ENCODE peak calls at places on chromosomes 16 and 17, in four cellular contexts. One of them, this sample, is unnamed.
A peak's percentile ranks its signal among the peaks of the same experiment; 100 is the strongest.

GRCh38 chr17:59161477-59161876 is 5.9 kb downstream of the PRR11 start:
- DNase-seq in MCF 10A: no peak
- DNase-seq in fibroblast of pulmonary artery: no peak
- DNase-seq in nephron progenitor cell: no peak
- DNase-seq in this sample: no peak

GRCh38 chr16:50300942-50301625 is 34.7 kb downstream of the ADCY7 start:
- DNase-seq in MCF 10A: no peak
- DNase-seq in nephron progenitor cell: no peak
- DNase-seq in fibroblast of pulmonary artery: peak; percentile 19
- DNase-seq in this sample: no peak

GRCh38 chr17:76383645-76384221 is 676 bp upstream of the SPHK1 start:
- DNase-seq in MCF 10A: peak; percentile 46
- DNase-seq in nephron progenitor cell: peak; percentile 59
- DNase-seq in fibroblast of pulmonary artery: peak; percentile 63
- DNase-seq in this sample: peak; percentile 41

GRCh38 chr16:14003119-14003570 is 68.0 kb upstream of the MRTFB start:
- DNase-seq in nephron progenitor cell: peak; percentile 53
- DNase-seq in fibroblast of pulmonary artery: peak; percentile 65
- DNase-seq in MCF 10A: peak; percentile 92
- DNase-seq in this sample: peak; percentile 72

GRCh38 chr17:50523208-50523607 is 9.3 kb upstream of the EPN3 start:
- DNase-seq in fibroblast of pulmonary artery: no peak
- DNase-seq in nephron progenitor cell: no peak
- DNase-seq in MCF 10A: peak; percentile 85
- DNase-seq in this sample: no peak

GRCh38 chr16:85057948-85058347 is 30.4 kb downstream of the KIAA0513 start:
- DNase-seq in MCF 10A: no peak
- DNase-seq in fibroblast of pulmonary artery: no peak
- DNase-seq in nephron progenitor cell: no peak
- DNase-seq in this sample: no peak

GRCh38 chr17:17679243-17679642 is 2.0 kb upstream of the RAI1 start:
- DNase-seq in nephron progenitor cell: no peak
- DNase-seq in fibroblast of pulmonary artery: no peak
- DNase-seq in MCF 10A: no peak
- DNase-seq in this sample: no peak

GRCh38 chr16:49556252-49557069 is 182.9 kb downstream of the C16orf78 start:
- DNase-seq in nephron progenitor cell: peak; percentile 33
- DNase-seq in fibroblast of pulmonary artery: peak; percentile 63
- DNase-seq in MCF 10A: no peak
- DNase-seq in this sample: no peak

GRCh38 chr16:64654137-64654652 is 467.7 kb downstream of the CDH11 start:
- DNase-seq in fibroblast of pulmonary artery: peak; percentile 29
- DNase-seq in nephron progenitor cell: no peak
- DNase-seq in MCF 10A: peak; percentile 9
- DNase-seq in this sample: peak; percentile 44

GRCh38 chr17:29760279-29760721 is 137.6 kb upstream of the CORO6 start:
- DNase-seq in MCF 10A: peak; percentile 6
- DNase-seq in fibroblast of pulmonary artery: peak; percentile 41
- DNase-seq in nephron progenitor cell: no peak
- DNase-seq in this sample: peak; percentile 22

GRCh38 chr16:645852-646678 is 3.1 kb upstream of the WDR90 start:
- DNase-seq in fibroblast of pulmonary artery: no peak
- DNase-seq in MCF 10A: peak; percentile 69
- DNase-seq in nephron progenitor cell: no peak
- DNase-seq in this sample: no peak

GRCh38 chr17:82418001-82418986 is at the start of the genes HEXD and OGFOD3:
- DNase-seq in nephron progenitor cell: peak; percentile 87
- DNase-seq in fibroblast of pulmonary artery: peak; percentile 78
- DNase-seq in MCF 10A: peak; percentile 78
- DNase-seq in this sample: peak; percentile 43

GRCh38 chr17:27218719-27219488 is 75.0 kb upstream of the WSB1 start:
- DNase-seq in MCF 10A: no peak
- DNase-seq in nephron progenitor cell: no peak
- DNase-seq in fibroblast of pulmonary artery: no peak
- DNase-seq in this sample: no peak

GRCh38 chr17:80169784-80170500 is at the start of gene CARD14:
- DNase-seq in nephron progenitor cell: no peak
- DNase-seq in MCF 10A: no peak
- DNase-seq in fibroblast of pulmonary artery: no peak
- DNase-seq in this sample: no peak

GRCh38 chr17:1484060-1484535 is 8.4 kb downstream of the MYO1C start:
- DNase-seq in nephron progenitor cell: no peak
- DNase-seq in MCF 10A: no peak
- DNase-seq in fibroblast of pulmonary artery: no peak
- DNase-seq in this sample: no peak

GRCh38 chr16:86823895-86824671 is 245.7 kb downstream of the FOXL1 start:
- DNase-seq in nephron progenitor cell: no peak
- DNase-seq in fibroblast of pulmonary artery: peak; percentile 46
- DNase-seq in MCF 10A: peak; percentile 92
- DNase-seq in this sample: no peak

GRCh38 chr17:39667262-39668140 is 752 bp upstream of the PNMT start:
- DNase-seq in MCF 10A: no peak
- DNase-seq in nephron progenitor cell: peak; percentile 44
- DNase-seq in fibroblast of pulmonary artery: no peak
- DNase-seq in this sample: no peak

GRCh38 chr16:54286330-54287017 is at the start of gene IRX3:
- DNase-seq in MCF 10A: peak; percentile 97
- DNase-seq in nephron progenitor cell: peak; percentile 83
- DNase-seq in fibroblast of pulmonary artery: peak; percentile 80
- DNase-seq in this sample: peak; percentile 79

GRCh38 chr17:51165680-51166197 is 472 bp upstream of the NME2 start:
- DNase-seq in MCF 10A: no peak
- DNase-seq in nephron progenitor cell: no peak
- DNase-seq in fibroblast of pulmonary artery: no peak
- DNase-seq in this sample: no peak

GRCh38 chr17:83182620-83183063 is 103.2 kb downstream of the METRNL start:
- DNase-seq in nephron progenitor cell: peak; percentile 8
- DNase-seq in MCF 10A: no peak
- DNase-seq in fibroblast of pulmonary artery: no peak
- DNase-seq in this sample: no peak

GRCh38 chr16:70753228-70753627 is 47.7 kb downstream of the VAC14 start:
- DNase-seq in MCF 10A: no peak
- DNase-seq in fibroblast of pulmonary artery: no peak
- DNase-seq in nephron progenitor cell: no peak
- DNase-seq in this sample: no peak

GRCh38 chr16:55505333-55506015 is 3.4 kb upstream of the LPCAT2 start:
- DNase-seq in fibroblast of pulmonary artery: no peak
- DNase-seq in nephron progenitor cell: no peak
- DNase-seq in MCF 10A: no peak
- DNase-seq in this sample: no peak

GRCh38 chr17:76873856-76874255 is 5.7 kb downstream of the MGAT5B start:
- DNase-seq in nephron progenitor cell: no peak
- DNase-seq in fibroblast of pulmonary artery: no peak
- DNase-seq in MCF 10A: no peak
- DNase-seq in this sample: peak; percentile 23

GRCh38 chr17:63840591-63841349 is 1.7 kb downstream of the SMARCD2 start:
- DNase-seq in fibroblast of pulmonary artery: peak; percentile 28
- DNase-seq in MCF 10A: no peak
- DNase-seq in nephron progenitor cell: no peak
- DNase-seq in this sample: no peak

GRCh38 chr16:81623365-81624102 is 155.6 kb upstream of the PLCG2 start:
- DNase-seq in fibroblast of pulmonary artery: peak; percentile 68
- DNase-seq in nephron progenitor cell: peak; percentile 32
- DNase-seq in MCF 10A: peak; percentile 73
- DNase-seq in this sample: peak; percentile 49

GRCh38 chr16:56107944-56108583 is 83.2 kb upstream of the GNAO1 start:
- DNase-seq in MCF 10A: no peak
- DNase-seq in nephron progenitor cell: no peak
- DNase-seq in fibroblast of pulmonary artery: no peak
- DNase-seq in this sample: no peak

GRCh38 chr16:3214904-3215600 is 19.9 kb downstream of the ZNF200 start:
- DNase-seq in MCF 10A: no peak
- DNase-seq in fibroblast of pulmonary artery: no peak
- DNase-seq in nephron progenitor cell: no peak
- DNase-seq in this sample: no peak

GRCh38 chr17:57589151-57590034 is 155.7 kb downstream of the CCDC182 start:
- DNase-seq in MCF 10A: peak; percentile 57
- DNase-seq in nephron progenitor cell: no peak
- DNase-seq in fibroblast of pulmonary artery: peak; percentile 21
- DNase-seq in this sample: no peak

GRCh38 chr16:56780646-56781045 is 50.7 kb downstream of the NUP93 start:
- DNase-seq in MCF 10A: no peak
- DNase-seq in nephron progenitor cell: no peak
- DNase-seq in fibroblast of pulmonary artery: no peak
- DNase-seq in this sample: no peak

GRCh38 chr17:58219007-58219788 is at the start of gene MKS1:
- DNase-seq in fibroblast of pulmonary artery: peak; percentile 93
- DNase-seq in nephron progenitor cell: peak; percentile 98
- DNase-seq in MCF 10A: peak; percentile 86
- DNase-seq in this sample: peak; percentile 92

GRCh38 chr17:17567631-17568030 is 23.9 kb downstream of the PEMT start:
- DNase-seq in fibroblast of pulmonary artery: peak; percentile 18
- DNase-seq in nephron progenitor cell: no peak
- DNase-seq in MCF 10A: no peak
- DNase-seq in this sample: no peak

GRCh38 chr17:28527181-28527681 is 21.1 kb downstream of the FOXN1 start:
- DNase-seq in nephron progenitor cell: no peak
- DNase-seq in fibroblast of pulmonary artery: no peak
- DNase-seq in MCF 10A: no peak
- DNase-seq in this sample: no peak

GRCh38 chr17:35965272-35965671 is 16.0 kb downstream of the CCL16 start:
- DNase-seq in nephron progenitor cell: no peak
- DNase-seq in fibroblast of pulmonary artery: no peak
- DNase-seq in MCF 10A: no peak
- DNase-seq in this sample: no peak

GRCh38 chr17:39671651-39672521 is 3.6 kb downstream of the PNMT start:
- DNase-seq in nephron progenitor cell: peak; percentile 55
- DNase-seq in fibroblast of pulmonary artery: peak; percentile 46
- DNase-seq in MCF 10A: peak; percentile 39
- DNase-seq in this sample: peak; percentile 11

GRCh38 chr17:22517716-22518115 is 825.4 kb downstream of the KCNJ18 start:
- DNase-seq in fibroblast of pulmonary artery: no peak
- DNase-seq in nephron progenitor cell: no peak
- DNase-seq in MCF 10A: no peak
- DNase-seq in this sample: no peak
- TF ChIP-seq CTCF in fibroblast of pulmonary artery: no peak
- TF ChIP-seq CTCF in nephron progenitor cell: no peak
- TF ChIP-seq CTCF in MCF 10A: no peak
- TF ChIP-seq CTCF in this sample: peak; percentile 7

GRCh38 chr17:4498461-4499397 is at the start of gene SPNS2:
- DNase-seq in nephron progenitor cell: peak; percentile 80
- DNase-seq in fibroblast of pulmonary artery: peak; percentile 38
- DNase-seq in MCF 10A: peak; percentile 19
- DNase-seq in this sample: no peak
- TF ChIP-seq CTCF in nephron progenitor cell: no peak
- TF ChIP-seq CTCF in fibroblast of pulmonary artery: no peak
- TF ChIP-seq CTCF in MCF 10A: no peak
- TF ChIP-seq CTCF in this sample: no peak

GRCh38 chr17:48663134-48663924 is 37.2 kb upstream of the HOXB9 start:
- DNase-seq in fibroblast of pulmonary artery: no peak
- DNase-seq in MCF 10A: no peak
- DNase-seq in nephron progenitor cell: no peak
- DNase-seq in this sample: no peak
- TF ChIP-seq CTCF in fibroblast of pulmonary artery: no peak
- TF ChIP-seq CTCF in MCF 10A: no peak
- TF ChIP-seq CTCF in nephron progenitor cell: no peak
- TF ChIP-seq CTCF in this sample: peak; percentile 23

GRCh38 chr17:67557052-67557845 is 160.5 kb upstream of the NOL11 start:
- DNase-seq in nephron progenitor cell: no peak
- DNase-seq in fibroblast of pulmonary artery: no peak
- DNase-seq in MCF 10A: no peak
- DNase-seq in this sample: no peak

GRCh38 chr17:67557921-67558320 is 159.8 kb upstream of the NOL11 start:
- DNase-seq in MCF 10A: no peak
- DNase-seq in nephron progenitor cell: no peak
- DNase-seq in fibroblast of pulmonary artery: peak; percentile 18
- DNase-seq in this sample: no peak

GRCh38 chr17:67562036-67562435 is 155.7 kb upstream of the NOL11 start:
- DNase-seq in fibroblast of pulmonary artery: no peak
- DNase-seq in MCF 10A: no peak
- DNase-seq in nephron progenitor cell: no peak
- DNase-seq in this sample: no peak

GRCh38 chr17:67558740-67559380 is 158.9 kb upstream of the NOL11 start:
- DNase-seq in MCF 10A: peak; percentile 1
- DNase-seq in nephron progenitor cell: no peak
- DNase-seq in fibroblast of pulmonary artery: peak; percentile 42
- DNase-seq in this sample: no peak

GRCh38 chr17:67559381-67559966 is 158.3 kb upstream of the NOL11 start:
- DNase-seq in fibroblast of pulmonary artery: peak; percentile 3
- DNase-seq in MCF 10A: peak; percentile 2
- DNase-seq in nephron progenitor cell: no peak
- DNase-seq in this sample: no peak
- TF ChIP-seq CTCF in fibroblast of pulmonary artery: peak; percentile 28
- TF ChIP-seq CTCF in MCF 10A: no peak
- TF ChIP-seq CTCF in nephron progenitor cell: no peak
- TF ChIP-seq CTCF in this sample: peak; percentile 43

GRCh38 chr17:74759243-74759801 is 10.9 kb downstream of the NHERF1 start:
- DNase-seq in MCF 10A: no peak
- DNase-seq in nephron progenitor cell: no peak
- DNase-seq in fibroblast of pulmonary artery: no peak
- DNase-seq in this sample: no peak
- TF ChIP-seq CTCF in MCF 10A: no peak
- TF ChIP-seq CTCF in nephron progenitor cell: no peak
- TF ChIP-seq CTCF in fibroblast of pulmonary artery: no peak
- TF ChIP-seq CTCF in this sample: no peak

GRCh38 chr17:46917516-46917915 is 5.4 kb upstream of the GOSR2 start:
- DNase-seq in nephron progenitor cell: no peak
- DNase-seq in fibroblast of pulmonary artery: no peak
- DNase-seq in MCF 10A: no peak
- DNase-seq in this sample: no peak
- TF ChIP-seq CTCF in nephron progenitor cell: no peak
- TF ChIP-seq CTCF in fibroblast of pulmonary artery: no peak
- TF ChIP-seq CTCF in MCF 10A: no peak
- TF ChIP-seq CTCF in this sample: no peak

GRCh38 chr16:17304814-17305169 is 166.0 kb downstream of the XYLT1 start:
- DNase-seq in nephron progenitor cell: no peak
- DNase-seq in fibroblast of pulmonary artery: no peak
- DNase-seq in MCF 10A: no peak
- DNase-seq in this sample: no peak
- TF ChIP-seq CTCF in nephron progenitor cell: no peak
- TF ChIP-seq CTCF in fibroblast of pulmonary artery: no peak
- TF ChIP-seq CTCF in MCF 10A: no peak
- TF ChIP-seq CTCF in this sample: no peak

This sample was measured in HFFc6.